ENCODE peak calls at places on chromosomes 7 and 10, in five cellular contexts. B, R, Y, D and C are unnamed samples.

GRCh38 chr7:131196808-131197207 is 130.9 kb upstream of the MKLN1 start:
- DNase-seq in B (no peak), Y (no peak), D (no peak), R (no peak), C (no peak)

GRCh38 chr7:24152356-24152755 is 131.6 kb upstream of the NPY start:
- DNase-seq in Y (no peak), B (no peak), D (no peak), R (no peak), C (no peak)

GRCh38 chr7:6015917-6016652 is 7.0 kb downstream of the AIMP2 start:
- DNase-seq in Y (peak; percentile 50), B (no peak), R (no peak), D (no peak), C (peak; percentile 23)

GRCh38 chr7:30642789-30643188 is 39.5 kb downstream of the CRHR2 start:
- DNase-seq in B (no peak), D (no peak), Y (no peak), R (no peak), C (no peak)

GRCh38 chr7:44375236-44375699 is 49.9 kb upstream of the CAMK2B start:
- DNase-seq in D (no peak), Y (no peak), R (no peak), B (no peak), C (no peak)

GRCh38 chr7:70072220-70072619 is 473.9 kb downstream of the AUTS2 start:
- DNase-seq in R (no peak), B (no peak), Y (no peak), D (peak; percentile 39), C (no peak)

GRCh38 chr10:128150551-128150950 is 24.3 kb upstream of the MKI67 start:
- DNase-seq in B (no peak), R (no peak), D (no peak), Y (no peak), C (no peak)

GRCh38 chr10:191703-192518 is 56.7 kb downstream of the ZMYND11 start:
- DNase-seq in Y (no peak), D (no peak), B (no peak), R (no peak), C (peak; percentile 24)

GRCh38 chr7:26856481-26856880 is 7.9 kb downstream of the SKAP2 start:
- DNase-seq in D (no peak), Y (no peak), R (no peak), B (no peak), C (peak; percentile 32)

GRCh38 chr7:127813991-127814556 is 162.1 kb downstream of the SND1 start:
- DNase-seq in R (no peak), B (no peak), D (no peak), Y (no peak), C (no peak)

GRCh38 chr10:124127965-124128810 is 34.8 kb upstream of the CHST15 start:
- DNase-seq in Y (no peak), D (no peak), R (no peak), B (no peak), C (no peak)

GRCh38 chr7:158834799-158835784 is 5.8 kb upstream of the ESYT2 start:
- DNase-seq in Y (no peak), B (no peak), D (no peak), R (no peak), C (no peak)

GRCh38 chr10:5890519-5890878 is 456 bp downstream of the FBH1 start:
- DNase-seq in B (no peak), Y (peak; percentile 33), D (no peak), R (no peak), C (no peak)

GRCh38 chr10:94131885-94132284 is 138.2 kb downstream of the PLCE1 start:
- DNase-seq in R (no peak), B (no peak), D (no peak), Y (no peak), C (no peak)

GRCh38 chr7:92916751-92917369 is 80.5 kb upstream of the CDK6 start:
- DNase-seq in Y (no peak), B (no peak), R (no peak), D (no peak), C (peak; percentile 98)

GRCh38 chr10:52631648-52632047 is 140.9 kb downstream of the MBL2 start:
- DNase-seq in D (no peak), B (no peak), Y (no peak), R (no peak), C (no peak)

GRCh38 chr10:122526892-122527291 is 33.7 kb upstream of the DMBT1 start:
- DNase-seq in R (no peak), Y (no peak), B (no peak), D (no peak), C (no peak)

GRCh38 chr7:3558410-3558809 is 257.4 kb downstream of the SDK1 start:
- DNase-seq in Y (no peak), B (no peak), R (no peak), D (no peak), C (peak; percentile 23)

GRCh38 chr10:113524539-113525490 is 28.0 kb upstream of the HABP2 start:
- DNase-seq in R (no peak), Y (no peak), B (no peak), D (no peak), C (no peak)

GRCh38 chr7:101819913-101820522 is 2.6 kb downstream of the CUX1 start:
- DNase-seq in B (no peak), Y (no peak), D (no peak), R (no peak), C (peak; percentile 48)

GRCh38 chr10:70302292-70302691 is 18.5 kb upstream of the NPFFR1 start:
- DNase-seq in Y (no peak), B (no peak), R (no peak), D (no peak), C (peak; percentile 21)

GRCh38 chr10:91787810-91788209 is 10.4 kb upstream of the TNKS2 start:
- DNase-seq in R (no peak), Y (no peak), B (no peak), D (no peak), C (no peak)

GRCh38 chr7:157884461-157885062 is 547.8 kb downstream of the DNAJB6 start:
- DNase-seq in B (no peak), Y (no peak), R (no peak), D (no peak), C (no peak)

GRCh38 chr7:31948041-31948440 is 122.2 kb downstream of the PDE1C start:
- DNase-seq in B (no peak), R (no peak), D (no peak), Y (no peak), C (peak; percentile 99)

GRCh38 chr10:119022846-119023552 is 6.5 kb upstream of the NANOS1 start:
- DNase-seq in D (no peak), Y (no peak), R (no peak), B (no peak), C (peak; percentile 70)

GRCh38 chr7:81447351-81447952 is 322.4 kb downstream of the HGF start:
- DNase-seq in D (no peak), B (no peak), Y (no peak), R (no peak), C (peak; percentile 26)

GRCh38 chr10:132021046-132021445 is 39.3 kb upstream of the BNIP3 start:
- DNase-seq in R (no peak), D (no peak), Y (no peak), B (no peak), C (no peak)

GRCh38 chr10:106577266-106577665 is 587.2 kb downstream of the SORCS1 start:
- DNase-seq in R (peak; percentile 70), Y (no peak), B (no peak), D (no peak), C (no peak)

GRCh38 chr7:33661430-33662160 is 243.7 kb upstream of the BMPER start:
- DNase-seq in B (no peak), Y (no peak), R (no peak), D (no peak), C (no peak)

GRCh38 chr7:141381794-141382453 is 169.3 kb upstream of the AGK start:
- DNase-seq in D (no peak), R (no peak), Y (no peak), B (no peak), C (no peak)

GRCh38 chr10:110051487-110051886 is 43.7 kb downstream of the ADD3 start:
- DNase-seq in Y (no peak), R (no peak), D (no peak), B (no peak), C (no peak)

GRCh38 chr10:83607959-83608745 is 531.2 kb upstream of the GHITM start:
- DNase-seq in Y (no peak), B (no peak), R (no peak), D (no peak), C (no peak)

GRCh38 chr10:32163076-32163773 is 107.0 kb upstream of the KIF5B start:
- DNase-seq in R (no peak), B (no peak), D (no peak), Y (no peak), C (no peak)

GRCh38 chr10:3248526-3249255 is 76.1 kb upstream of the PITRM1 start:
- DNase-seq in R (no peak), B (no peak), D (no peak), Y (no peak), C (peak; percentile 49)

GRCh38 chr10:77599651-77600050 is 38.0 kb downstream of the KCNMA1 start:
- DNase-seq in R (no peak), B (no peak), D (no peak), Y (no peak), C (no peak)

GRCh38 chr7:19122018-19122588 is 4.7 kb upstream of the TWIST1 start:
- DNase-seq in B (no peak), R (no peak), Y (no peak), D (no peak), C (peak; percentile 46)